ENCODE peak calls at places on chromosomes 3 and 15, in nine cellular contexts. O is testis, S is A549, F is H54, N is body of pancreas, B is esophagus squamous epithelium, J is IMR-90, Z is lower leg skin, Q is esophagus muscularis mucosa. T is an unnamed sample.

GRCh38 chr15:36808401-36809160 is 229.2 kb downstream of the CDIN1 start:
- DNase-seq in O (no peak), S (peak; percentile 13), F (no peak), N (peak; percentile 61), B (no peak), J (peak; percentile 25), Z (no peak), Q (no peak), T (peak; percentile 85)

GRCh38 chr15:50280271-50280670 is 14.7 kb upstream of the HDC start:
- DNase-seq in O (no peak), S (no peak), F (no peak), N (no peak), B (no peak), J (no peak), Z (no peak), Q (no peak), T (no peak)

GRCh38 chr3:189122120-189122519 is 49.7 kb upstream of the TPRG1 start:
- DNase-seq in O (no peak), S (no peak), F (no peak), N (no peak), B (no peak), J (no peak), Z (no peak), Q (no peak), T (no peak)

GRCh38 chr3:124997303-124998246 is 58.2 kb downstream of the HEG1 start:
- DNase-seq in O (no peak), S (no peak), F (no peak), N (no peak), B (no peak), J (no peak), Z (no peak), Q (no peak), T (no peak)

GRCh38 chr3:66476852-66477381 is 23.9 kb downstream of the LRIG1 start:
- DNase-seq in O (no peak), S (no peak), F (no peak), N (peak; percentile 44), B (no peak), J (no peak), Z (no peak), Q (no peak), T (no peak)

GRCh38 chr15:65653781-65654521 is 32.2 kb downstream of the SLC24A1 start:
- DNase-seq in O (no peak), S (no peak), F (no peak), N (no peak), B (no peak), J (peak; percentile 67), Z (no peak), Q (peak; percentile 85), T (no peak)

GRCh38 chr15:92011611-92012367 is 158.3 kb downstream of the SLCO3A1 start:
- DNase-seq in O (peak; percentile 48), S (no peak), F (peak; percentile 41), N (peak; percentile 16), B (no peak), J (no peak), Z (no peak), Q (no peak), T (no peak)

GRCh38 chr3:46538803-46539442 is 27.2 kb downstream of the LRRC2 start:
- DNase-seq in O (peak; percentile 26), S (no peak), F (peak; percentile 30), N (peak; percentile 42), B (peak; percentile 28), J (peak; percentile 83), Z (peak; percentile 93), Q (peak; percentile 85), T (peak; percentile 69)

GRCh38 chr15:46442901-46443590 is 808.2 kb downstream of the SQOR start:
- DNase-seq in O (no peak), S (no peak), F (no peak), N (no peak), B (no peak), J (no peak), Z (no peak), Q (no peak), T (no peak)

GRCh38 chr3:143242101-143242500 is 122.5 kb downstream of the CHST2 start:
- DNase-seq in O (no peak), S (no peak), F (no peak), N (no peak), B (no peak), J (peak; percentile 22), Z (no peak), Q (no peak), T (no peak)

GRCh38 chr3:193040836-193041672 is 123.4 kb upstream of the MB21D2 start:
- DNase-seq in O (no peak), S (peak; percentile 55), F (no peak), N (no peak), B (no peak), J (peak; percentile 60), Z (no peak), Q (peak; percentile 5), T (no peak)

GRCh38 chr15:84778194-84778593 is 29.8 kb downstream of the ZNF592 start:
- DNase-seq in O (no peak), S (no peak), F (no peak), N (no peak), B (no peak), J (no peak), Z (peak; percentile 63), Q (no peak), T (no peak)

GRCh38 chr15:23529891-23530290 is 35.6 kb upstream of the MKRN3 start:
- DNase-seq in O (no peak), S (no peak), F (no peak), N (no peak), B (no peak), J (no peak), Z (no peak), Q (no peak), T (no peak)

GRCh38 chr3:158111861-158112260 is 2.0 kb downstream of the RSRC1 start:
- DNase-seq in O (no peak), S (no peak), F (no peak), N (no peak), B (no peak), J (no peak), Z (no peak), Q (no peak), T (no peak)

GRCh38 chr3:158109804-158110657 is at the start of gene RSRC1:
- DNase-seq in O (peak; percentile 94), S (peak; percentile 93), F (peak; percentile 57), N (peak; percentile 89), B (peak; percentile 38), J (peak; percentile 89), Z (peak; percentile 96), Q (no peak), T (peak; percentile 88)

GRCh38 chr3:158108596-158108995 is 1.3 kb upstream of the RSRC1 start:
- DNase-seq in O (no peak), S (no peak), F (no peak), N (no peak), B (no peak), J (no peak), Z (no peak), Q (no peak), T (no peak)

GRCh38 chr3:158109295-158109803 is 540 bp upstream of the RSRC1 start:
- DNase-seq in O (no peak), S (no peak), F (no peak), N (no peak), B (no peak), J (no peak), Z (no peak), Q (no peak), T (no peak)

DNA sequence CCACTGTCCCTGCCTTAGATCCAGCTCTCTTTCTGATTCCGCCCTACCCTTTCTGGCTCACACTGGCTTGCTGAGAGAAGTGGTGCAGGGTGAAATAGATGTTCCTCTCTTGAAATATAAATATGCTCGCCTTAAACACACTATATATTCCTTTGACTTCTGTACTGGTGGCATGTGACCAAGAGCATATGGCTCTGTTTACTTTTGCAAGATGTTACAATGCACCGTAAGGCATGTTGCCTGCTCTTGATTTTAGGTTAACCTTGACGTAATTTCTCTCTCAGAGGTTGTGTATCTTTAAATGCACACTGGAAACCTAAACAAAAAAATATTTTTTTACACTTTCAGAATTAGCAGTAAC is 749 bp downstream of the RSRC1 start:
- DNase-seq in O (no peak), S (no peak), F (no peak), N (no peak), B (no peak), J (no peak), Z (no peak), Q (no peak), T (no peak)
- TF ChIP-seq POLR2A in O (no peak), S (no peak), F (no peak), N (no peak), B (no peak), J (no peak), Z (no peak), Q (no peak), T (no peak)

GRCh38 chr3:197555281-197556261 is at the start of gene BDH1:
- DNase-seq in O (peak; percentile 54), S (peak; percentile 7), F (no peak), N (peak; percentile 58), B (no peak), J (no peak), Z (no peak), Q (no peak), T (no peak)
- TF ChIP-seq POLR2A in O (no peak), S (no peak), F (no peak), N (no peak), B (no peak), J (no peak), Z (no peak), Q (no peak), T (no peak)

GRCh38 chr15:80141916-80142598 is 10.7 kb upstream of the FAH start:
- DNase-seq in O (no peak), S (no peak), F (no peak), N (no peak), B (no peak), J (no peak), Z (no peak), Q (no peak), T (no peak)

GRCh38 chr15:80142646-80143045 is 10.2 kb upstream of the FAH start:
- DNase-seq in O (no peak), S (no peak), F (no peak), N (no peak), B (no peak), J (no peak), Z (no peak), Q (no peak), T (no peak)

GRCh38 chr15:80138962-80139361 is 13.8 kb upstream of the FAH start:
- DNase-seq in O (no peak), S (no peak), F (no peak), N (no peak), B (no peak), J (no peak), Z (no peak), Q (no peak), T (no peak)

DNA sequence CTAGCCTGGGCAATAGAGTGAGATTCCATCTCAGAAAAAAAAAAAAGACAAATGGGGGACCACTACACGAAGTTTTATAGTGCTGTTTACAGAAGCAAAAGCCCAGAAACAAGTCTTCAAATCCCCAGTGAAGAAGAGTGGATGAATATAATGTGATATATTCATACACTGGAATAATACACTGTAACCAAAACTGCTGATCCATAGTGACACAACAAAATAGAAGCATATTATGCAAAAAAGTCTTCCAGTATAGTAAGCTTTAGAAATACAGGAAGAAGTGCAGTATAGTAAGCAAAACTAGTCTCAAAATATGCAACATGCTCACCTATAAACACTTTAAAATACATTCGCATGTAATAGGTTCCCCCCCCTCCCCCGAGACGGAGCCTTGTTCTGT is 11.9 kb upstream of the FAH start:
- DNase-seq in O (no peak), S (no peak), F (no peak), N (no peak), B (no peak), J (no peak), Z (no peak), Q (no peak), T (no peak)
- TF ChIP-seq POLR2A in O (no peak), S (no peak), F (no peak), N (no peak), B (no peak), J (no peak), Z (no peak), Q (no peak), T (no peak)

GRCh38 chr3:93973160-93974126 is at the start of gene PROS1:
- DNase-seq in O (peak; percentile 88), S (peak; percentile 75), F (peak; percentile 42), N (peak; percentile 77), B (peak; percentile 17), J (peak; percentile 68), Z (peak; percentile 95), Q (peak; percentile 94), T (peak; percentile 91)
- TF ChIP-seq POLR2A in O (no peak), S (peak; percentile 69), F (peak; percentile 58), N (peak; percentile 22), B (no peak), J (no peak), Z (no peak), Q (no peak), T (peak; percentile 88)